ENCODE peak calls at places on chromosomes 1 and 21, in four cellular contexts. S is A549, V is K562, N is endothelial cell of umbilical vein. W is an unnamed sample.

GRCh38 chr1:1920057-1920607 is 1.1 kb upstream of the TMEM52 start:
- DNase-seq in S (no peak), V (no peak), N (no peak), W (no peak)

GRCh38 chr1:13585996-13586395 is 2.4 kb downstream of the PDPN start:
- DNase-seq in S (no peak), V (no peak), N (no peak), W (no peak)

GRCh38 chr1:218642033-218642954 is 297.2 kb downstream of the TGFB2 start:
- DNase-seq in S (no peak), V (no peak), N (no peak), W (no peak)

GRCh38 chr1:234980657-234981396 is 147.8 kb downstream of the TOMM20 start:
- DNase-seq in S (peak), V (no peak), N (peak), W (peak)

GRCh38 chr1:28864695-28865094 is 49.7 kb upstream of the EPB41 start:
- DNase-seq in S (no peak), V (no peak), N (no peak), W (no peak)

GRCh38 chr21:41876396-41876795 is 2.7 kb downstream of the PRDM15 start:
- DNase-seq in S (no peak), V (no peak), N (no peak), W (no peak)

GRCh38 chr1:239647964-239648632 is 261.7 kb downstream of the CHRM3 start:
- DNase-seq in S (no peak), V (no peak), N (no peak), W (no peak)

GRCh38 chr1:231420959-231421615 is 1.0 kb downstream of the EGLN1 start:
- DNase-seq in S (peak), V (peak), N (peak), W (peak)

GRCh38 chr1:48285525-48285924 is 63.0 kb downstream of the SLC5A9 start:
- DNase-seq in S (no peak), V (no peak), N (no peak), W (no peak)

GRCh38 chr1:116666747-116667576 is 571 bp downstream of the IGSF3 start:
- DNase-seq in S (no peak), V (no peak), N (no peak), W (no peak)

GRCh38 chr1:41749992-41750745 is 168.6 kb downstream of the HIVEP3 start:
- DNase-seq in S (no peak), V (no peak), N (no peak), W (no peak)

GRCh38 chr1:170097449-170097948 is 23.0 kb upstream of the KIFAP3 start:
- DNase-seq in S (no peak), V (no peak), N (no peak), W (no peak)

GRCh38 chr1:182092336-182092735 is 30.8 kb upstream of the ZNF648 start:
- DNase-seq in S (no peak), V (no peak), N (no peak), W (no peak)

GRCh38 chr1:1852619-1853414 is 38.1 kb downstream of the GNB1 start:
- DNase-seq in S (no peak), V (no peak), N (no peak), W (no peak)

GRCh38 chr1:206094024-206094423 is 23.2 kb downstream of the AVPR1B start:
- DNase-seq in S (no peak), V (no peak), N (no peak), W (no peak)

GRCh38 chr1:51518730-51519047 is 377 bp downstream of the EPS15 start:
- DNase-seq in S (no peak), V (peak), N (no peak), W (no peak)

GRCh38 chr1:99986656-99987225 is 16.9 kb downstream of the SLC35A3 start:
- DNase-seq in S (no peak), V (no peak), N (peak), W (no peak)

GRCh38 chr1:230982698-230983097 is 3.8 kb downstream of the ARV1 start:
- DNase-seq in S (no peak), V (no peak), N (no peak), W (no peak)

GRCh38 chr1:2480986-2481364 is 4.9 kb downstream of the PLCH2 start:
- DNase-seq in S (no peak), V (no peak), N (no peak), W (no peak)

GRCh38 chr21:46518983-46519583 is 60.4 kb downstream of the DIP2A start:
- DNase-seq in S (no peak), V (no peak), N (no peak), W (no peak)

GRCh38 chr1:110554871-110555801 is 36.2 kb upstream of the KCNA10 start:
- DNase-seq in S (peak), V (peak), N (peak), W (peak)
- TF ChIP-seq CTCF in S (peak), V (peak), N (peak), W (peak)

GRCh38 chr1:26828352-26829093 is 2.0 kb downstream of the ZDHHC18 start:
- DNase-seq in S (no peak), V (no peak), N (no peak), W (peak)
- TF ChIP-seq MYC in S (no peak), V (no peak), N (no peak), W (no peak)

DNA sequence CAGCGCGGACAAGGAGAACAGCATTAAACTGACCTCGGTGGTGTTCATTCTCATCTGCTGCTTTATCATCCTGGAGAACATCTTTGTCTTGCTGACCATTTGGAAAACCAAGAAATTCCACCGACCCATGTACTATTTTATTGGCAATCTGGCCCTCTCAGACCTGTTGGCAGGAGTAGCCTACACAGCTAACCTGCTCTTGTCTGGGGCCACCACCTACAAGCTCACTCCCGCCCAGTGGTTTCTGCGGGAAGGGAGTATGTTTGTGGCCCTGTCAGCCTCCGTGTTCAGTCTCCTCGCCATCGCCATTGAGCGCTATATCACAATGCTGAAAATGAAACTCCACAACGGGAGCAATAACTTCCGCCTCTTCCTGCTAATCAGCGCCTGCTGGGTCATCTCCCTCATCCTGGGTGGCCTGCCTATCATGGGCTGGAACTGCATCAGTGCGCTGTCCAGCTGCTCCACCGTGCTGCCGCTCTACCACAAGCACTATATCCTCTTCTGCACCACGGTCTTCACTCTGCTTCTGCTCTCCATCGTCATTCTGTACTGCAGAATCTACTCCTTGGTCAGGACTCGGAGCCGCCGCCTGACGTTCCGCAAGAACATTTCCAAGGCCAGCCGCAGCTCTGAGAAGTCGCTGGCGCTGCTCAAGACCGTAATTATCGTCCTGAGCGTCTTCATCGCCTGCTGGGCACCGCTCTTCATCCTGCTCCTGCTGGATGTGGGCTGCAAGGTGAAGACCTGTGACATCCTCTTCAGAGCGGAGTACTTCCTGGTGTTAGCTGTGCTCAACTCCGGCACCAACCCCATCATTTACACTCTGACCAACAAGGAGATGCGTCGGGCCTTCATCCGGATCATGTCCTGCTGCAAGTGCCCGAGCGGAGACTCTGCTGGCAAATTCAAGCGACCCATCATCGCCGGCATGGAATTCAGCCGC is 2.5 kb downstream of the S1PR1 start:
- DNase-seq in S (no peak), V (no peak), N (peak), W (peak)
- H3K4me3 ChIP-seq in S (no peak), V (no peak), N (peak), W (peak)

DNA sequence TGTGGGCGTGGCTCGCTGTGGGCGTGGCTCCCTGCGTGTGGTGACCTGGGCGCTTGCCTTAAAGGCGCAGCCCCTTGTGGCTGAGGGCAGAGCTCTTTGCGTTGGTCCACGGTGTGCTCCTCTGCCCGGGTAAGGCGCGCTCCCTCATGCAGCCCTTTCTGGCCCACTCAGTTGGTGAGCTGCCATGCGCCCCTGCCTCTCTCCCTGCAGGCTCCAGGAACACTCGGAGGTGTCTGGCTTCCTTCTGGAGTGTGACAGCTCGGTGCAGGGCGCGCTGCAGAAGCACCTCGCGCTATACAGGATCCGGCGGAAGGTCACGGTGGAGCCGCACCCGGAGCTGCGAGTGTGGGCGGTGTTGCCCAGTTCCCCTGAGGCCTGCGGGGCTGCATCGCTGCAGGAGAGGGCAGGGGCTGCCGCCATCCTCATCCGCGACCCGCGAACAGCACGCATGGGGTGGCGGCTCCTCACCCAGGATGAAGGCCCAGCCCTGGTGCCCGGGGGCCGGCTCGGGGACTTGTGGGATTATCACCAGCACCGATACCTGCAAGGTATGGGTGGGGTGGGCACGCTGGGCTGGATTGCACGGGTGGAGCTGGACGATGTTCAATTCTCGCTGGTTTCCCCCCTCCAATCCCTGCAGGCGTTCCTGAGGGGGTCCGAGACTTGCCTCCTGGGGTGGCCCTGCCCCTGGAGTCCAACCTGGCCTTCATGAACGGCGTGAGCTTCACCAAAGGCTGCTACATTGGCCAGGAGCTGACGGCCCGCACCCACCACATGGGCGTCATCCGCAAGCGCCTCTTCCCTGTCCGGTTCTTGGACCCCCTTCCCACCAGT is 9.1 kb downstream of the IBA57 start:
- DNase-seq in S (peak), V (peak), N (no peak), W (no peak)
- TF ChIP-seq CTCF in S (no peak), V (no peak), N (no peak), W (no peak)

DNA sequence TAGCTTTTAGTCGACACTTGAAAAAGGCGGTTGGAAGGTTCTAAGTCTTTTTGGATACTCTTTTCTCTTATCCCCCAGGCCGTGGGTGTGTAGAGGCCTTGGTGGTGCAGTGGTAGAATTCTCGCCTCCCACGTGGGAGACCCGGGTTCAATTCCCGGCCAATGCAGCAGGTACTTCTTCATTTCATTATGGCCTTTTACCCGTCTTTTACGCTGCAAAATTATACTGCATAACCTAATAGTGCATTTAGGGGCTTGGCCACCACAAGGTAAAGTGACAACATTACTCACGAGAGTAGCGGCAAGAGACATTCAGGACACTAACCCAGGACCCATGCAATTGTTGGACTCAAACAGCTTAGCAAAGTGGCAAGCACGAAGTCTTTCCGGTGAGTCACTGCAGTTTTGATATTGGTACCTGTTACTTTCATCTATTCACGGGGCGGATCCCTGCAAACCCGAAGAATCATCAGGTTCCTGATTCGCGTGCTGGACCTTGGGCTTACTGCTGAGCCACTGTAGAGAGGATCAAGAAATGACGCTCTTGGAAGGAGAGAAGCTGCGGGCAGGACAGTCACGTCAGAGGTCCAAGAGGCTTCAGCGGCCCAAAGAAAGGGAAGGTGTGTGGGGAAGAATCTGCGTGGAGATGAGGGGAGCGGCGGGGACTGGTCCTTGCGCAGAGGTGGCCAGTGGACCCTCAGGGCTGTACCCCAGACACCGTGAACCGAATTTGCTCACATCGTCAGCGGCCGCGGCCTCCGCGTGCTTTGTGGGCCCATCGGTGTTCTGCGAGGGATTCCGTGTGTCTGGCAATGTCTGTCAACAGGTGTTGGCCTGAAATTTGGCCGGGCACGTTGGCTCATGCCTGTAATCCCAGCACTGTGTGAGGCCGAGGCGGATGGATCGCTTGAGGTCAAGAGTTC is 12.9 kb upstream of the RNU1-4 start:
- DNase-seq in S (peak), V (peak), N (peak), W (peak)
- TF ChIP-seq MYC in S (no peak), V (peak), N (no peak), W (no peak)

GRCh38 chr1:14600405-14601150 is 2.1 kb downstream of the KAZN start:
- DNase-seq in S (no peak), V (no peak), N (no peak), W (no peak)
- H3K4me3 ChIP-seq in S (no peak), V (no peak), N (no peak), W (no peak)

DNA sequence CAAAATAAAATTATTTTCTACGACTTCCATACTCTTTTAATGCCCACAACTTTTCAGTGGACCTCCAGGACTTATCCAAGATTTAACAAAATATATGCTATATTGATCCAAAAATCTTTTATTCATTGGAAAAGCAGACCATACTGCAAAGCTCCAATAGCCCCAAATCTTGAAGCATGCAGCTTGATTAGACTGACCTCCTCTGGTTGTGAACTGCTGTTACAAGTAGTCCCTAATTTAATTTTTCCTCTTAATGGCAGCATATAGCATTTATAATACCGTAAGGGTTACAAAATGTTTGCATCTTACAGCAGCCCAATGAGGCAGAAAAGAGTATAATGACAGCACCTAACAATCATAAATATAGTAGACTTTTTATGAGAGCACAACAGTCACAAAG is 49.8 kb downstream of the TPR start:
- DNase-seq in S (peak), V (peak), N (peak), W (peak)
- TF ChIP-seq CTCF in S (peak), V (peak), N (peak), W (no peak)

W was measured in NB4.